ENCODE peak calls at places on chromosomes 13 and 19, in nine cellular contexts. G, T, X, J, P, F, U, Z and H are unnamed samples.

GRCh38 chr19:3125900-3126524 is 9.8 kb upstream of the GNA15 start:
- DNase-seq in G (peak), T (peak), X (peak), J (peak), P (peak), F (no peak), U (peak), Z (peak), H (no peak)

GRCh38 chr19:14248578-14249011 is 42.6 kb upstream of the ADGRL1 start:
- DNase-seq in G (peak), T (peak), X (peak), J (peak), P (peak), F (peak), U (peak), Z (peak), H (no peak)

GRCh38 chr19:41341669-41342490 is 11.8 kb downstream of the TGFB1 start:
- DNase-seq in G (peak), T (peak), X (no peak), J (no peak), P (peak), F (no peak), U (no peak), Z (no peak), H (no peak)

GRCh38 chr19:23283925-23284324 is 33.7 kb upstream of the ZNF724 start:
- DNase-seq in G (peak), T (peak), X (peak), J (peak), P (peak), F (no peak), U (peak), Z (peak), H (no peak)

GRCh38 chr13:76795701-76796695 is 90.2 kb downstream of the KCTD12 start:
- DNase-seq in G (no peak), T (no peak), X (no peak), J (no peak), P (no peak), F (no peak), U (peak), Z (peak), H (no peak)

GRCh38 chr19:13425151-13425550 is 81.1 kb downstream of the CACNA1A start:
- DNase-seq in G (no peak), T (no peak), X (no peak), J (no peak), P (peak), F (no peak), U (no peak), Z (no peak), H (no peak)

GRCh38 chr19:45767410-45767880 is 1.6 kb downstream of the SIX5 start:
- DNase-seq in G (peak), T (peak), X (peak), J (peak), P (peak), F (peak), U (peak), Z (peak), H (peak)

GRCh38 chr19:39412100-39412866 is at the start of gene PLEKHG2:
- DNase-seq in G (peak), T (peak), X (peak), J (peak), P (peak), F (peak), U (peak), Z (peak), H (peak)

GRCh38 chr13:98997738-98998641 is 20.1 kb upstream of the DOCK9 start:
- DNase-seq in G (no peak), T (no peak), X (no peak), J (no peak), P (no peak), F (no peak), U (no peak), Z (no peak), H (no peak)

GRCh38 chr13:74134777-74135305 is 637 bp upstream of the KLF12 start:
- DNase-seq in G (peak), T (peak), X (peak), J (peak), P (peak), F (peak), U (no peak), Z (no peak), H (peak)

GRCh38 chr13:87671824-87672603 is 843 bp downstream of the SLITRK5 start:
- DNase-seq in G (no peak), T (peak), X (no peak), J (no peak), P (no peak), F (no peak), U (peak), Z (no peak), H (peak)

GRCh38 chr19:38056646-38057045 is 149.6 kb downstream of the SIPA1L3 start:
- DNase-seq in G (no peak), T (no peak), X (no peak), J (no peak), P (no peak), F (no peak), U (no peak), Z (no peak), H (no peak)

GRCh38 chr19:572891-573825 is 762 bp downstream of the BSG start:
- DNase-seq in G (peak), T (peak), X (peak), J (peak), P (peak), F (peak), U (peak), Z (peak), H (no peak)

DNA sequence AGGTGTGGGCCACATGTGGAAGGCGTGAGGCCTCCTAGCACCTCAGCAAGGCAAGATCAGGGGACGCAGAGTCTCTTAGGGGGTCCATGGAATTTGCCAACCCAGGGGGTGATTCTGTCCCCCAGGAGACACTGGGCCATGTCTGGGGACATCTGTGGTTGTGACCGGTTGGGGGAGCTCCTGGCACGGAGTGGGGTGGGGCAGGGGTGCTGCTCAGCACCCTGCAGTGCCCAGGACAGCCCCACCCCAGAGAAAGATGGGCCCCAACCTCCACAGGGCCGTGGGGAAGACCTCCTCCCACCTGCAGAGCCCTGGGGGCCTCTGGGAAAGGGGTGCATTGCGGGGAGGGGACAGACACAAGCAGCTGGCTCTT is 4.0 kb downstream of the MKNK2 start:
- DNase-seq in G (no peak), T (no peak), X (no peak), J (no peak), P (no peak), F (no peak), U (no peak), Z (no peak), H (no peak)
- TF ChIP-seq CTCF in G (no peak), T (no peak), X (no peak), J (no peak), P (no peak), F (no peak), U (no peak), Z (no peak), H (no peak)

GRCh38 chr19:53057904-53058579 is 13.5 kb downstream of the ERVV-2 start:
- DNase-seq in G (no peak), T (no peak), X (peak), J (peak), P (no peak), F (no peak), U (no peak), Z (peak), H (no peak)
- H3K4me3 ChIP-seq in G (no peak), T (no peak), X (peak), J (peak), P (no peak), F (no peak), U (peak), Z (peak), H (no peak)

DNA sequence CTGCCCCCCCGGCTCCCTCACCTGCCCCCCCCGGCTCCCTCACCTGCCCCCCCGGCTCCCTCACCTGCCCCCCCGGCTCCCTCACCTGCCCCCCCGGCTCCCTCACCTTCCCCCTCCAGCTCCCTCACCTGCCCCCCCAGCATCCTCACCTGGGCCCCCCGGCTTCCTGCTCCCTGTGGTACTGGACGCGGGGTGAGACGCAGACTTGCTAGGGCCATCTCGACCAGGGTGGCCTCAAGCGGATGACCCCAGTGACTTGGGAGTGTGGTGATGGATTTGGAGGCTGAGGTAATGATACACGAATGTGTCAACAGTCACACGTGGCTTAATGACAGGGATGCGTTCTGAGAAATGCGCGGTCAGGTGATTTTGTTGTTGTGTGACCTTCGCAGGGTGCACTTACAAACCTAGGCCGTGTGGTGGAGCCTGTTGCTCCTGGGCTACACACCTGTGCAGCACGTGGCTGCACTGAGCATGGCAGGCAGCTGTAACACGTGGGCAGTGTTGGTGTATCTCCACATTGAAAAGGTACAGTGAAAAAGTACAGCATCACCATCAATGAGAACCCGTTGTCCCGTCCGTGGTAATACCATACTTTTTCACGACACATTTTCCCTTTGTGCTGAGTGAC is 197.8 kb downstream of the TEX29 start:
- DNase-seq in G (no peak), T (no peak), X (no peak), J (no peak), P (no peak), F (no peak), U (no peak), Z (no peak), H (no peak)
- TF ChIP-seq CTCF in G (no peak), T (no peak), X (no peak), J (no peak), P (no peak), F (no peak), U (no peak), Z (no peak), H (no peak)

DNA sequence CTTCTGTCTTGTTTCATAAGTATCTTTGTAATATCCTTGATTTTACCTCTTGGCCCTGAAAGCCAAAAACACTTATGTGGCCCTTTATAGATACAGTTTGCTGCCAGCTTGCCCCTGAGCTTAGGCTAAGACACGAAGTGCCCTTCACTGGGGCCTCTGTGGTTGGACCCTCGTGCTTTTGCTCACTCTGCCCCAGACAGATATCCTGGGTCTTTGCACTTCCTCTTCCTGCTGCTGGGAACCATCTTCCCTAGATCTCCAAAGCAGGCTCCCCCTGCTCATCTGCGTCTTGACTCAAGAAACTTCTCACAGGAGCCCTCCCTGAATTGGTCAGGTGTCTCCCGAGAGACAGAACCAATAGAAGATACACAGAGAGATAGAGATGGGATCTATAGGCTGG is 2.0 kb upstream of the TNFSF14 start:
- DNase-seq in G (no peak), T (no peak), X (no peak), J (no peak), P (no peak), F (no peak), U (no peak), Z (no peak), H (no peak)
- H3K4me3 ChIP-seq in G (no peak), T (no peak), X (no peak), J (no peak), P (no peak), F (no peak), U (no peak), Z (no peak), H (no peak)

DNA sequence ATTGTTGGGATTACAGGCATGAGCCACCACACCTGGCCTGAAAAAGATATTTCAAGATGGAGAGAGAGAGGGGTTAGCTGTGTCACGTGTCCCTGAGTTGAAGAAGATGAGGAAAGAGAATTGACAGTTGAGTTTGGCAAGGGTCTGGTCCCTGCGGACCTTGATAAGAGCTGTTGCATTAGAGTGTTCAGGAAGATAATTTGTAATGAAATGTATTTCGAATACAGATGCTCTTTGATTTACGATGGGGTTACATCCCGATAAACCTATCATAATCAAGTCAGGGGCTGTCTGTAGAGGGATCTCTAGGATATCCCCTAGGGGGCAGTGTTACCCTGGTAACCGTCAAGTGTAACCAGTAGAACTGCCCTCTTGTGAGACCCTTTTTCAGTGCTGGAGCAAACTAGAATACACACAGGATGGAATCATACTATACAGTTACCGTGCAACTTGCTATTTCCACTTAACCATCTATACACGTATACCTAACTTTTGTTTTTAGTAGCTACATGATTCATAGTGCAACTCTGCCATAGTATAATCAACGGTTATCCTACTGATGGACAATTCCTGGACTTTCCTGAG is 1.5 kb upstream of the ELOF1 start:
- DNase-seq in G (peak), T (peak), X (no peak), J (peak), P (peak), F (no peak), U (peak), Z (peak), H (no peak)
- TF ChIP-seq CTCF in G (peak), T (peak), X (peak), J (peak), P (peak), F (peak), U (peak), Z (peak), H (peak)

GRCh38 chr19:8610041-8610927 is at the start of gene ADAMTS10:
- DNase-seq in G (peak), T (peak), X (peak), J (no peak), P (no peak), F (peak), U (peak), Z (peak), H (no peak)

GRCh38 chr19:8610928-8611284 is 391 bp upstream of the ADAMTS10 start:
- DNase-seq in G (no peak), T (no peak), X (no peak), J (no peak), P (no peak), F (no peak), U (no peak), Z (no peak), H (no peak)

GRCh38 chr19:8607386-8607785 is 3.1 kb downstream of the ADAMTS10 start:
- DNase-seq in G (no peak), T (no peak), X (peak), J (peak), P (no peak), F (no peak), U (peak), Z (peak), H (peak)

GRCh38 chr19:8609210-8610040 is 1.1 kb downstream of the ADAMTS10 start:
- DNase-seq in G (peak), T (peak), X (peak), J (peak), P (no peak), F (peak), U (peak), Z (peak), H (no peak)

DNA sequence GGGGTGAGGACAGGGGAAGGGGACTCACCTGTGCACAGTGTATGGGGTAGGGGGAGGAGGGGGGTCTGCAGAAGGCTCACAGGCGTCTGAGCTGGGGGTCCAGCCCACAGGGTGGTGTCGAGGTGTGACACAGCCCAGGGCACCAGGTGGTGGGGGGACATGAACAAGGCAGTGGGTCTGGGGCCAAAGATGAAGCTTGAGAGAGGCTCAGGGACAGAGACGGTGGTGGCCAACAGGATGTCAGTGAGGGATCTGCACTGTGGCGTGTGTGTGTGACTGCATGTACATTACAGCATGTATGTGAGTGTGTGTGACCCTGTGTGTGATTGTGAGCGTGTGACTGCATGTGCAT is 1.7 kb downstream of the ADAMTS10 start:
- DNase-seq in G (no peak), T (no peak), X (no peak), J (no peak), P (no peak), F (no peak), U (no peak), Z (no peak), H (no peak)
- H3K4me3 ChIP-seq in G (no peak), T (no peak), X (peak), J (peak), P (no peak), F (peak), U (peak), Z (peak), H (peak)

GRCh38 chr19:28615966-28616365 is 597.0 kb downstream of the UQCRFS1 start:
- DNase-seq in G (no peak), T (no peak), X (no peak), J (no peak), P (no peak), F (no peak), U (no peak), Z (no peak), H (no peak)
- TF ChIP-seq CTCF in G (no peak), T (no peak), X (no peak), J (no peak), P (no peak), F (no peak), U (no peak), Z (no peak), H (no peak)

GRCh38 chr19:35249146-35249847 is 495 bp downstream of the LSR start:
- DNase-seq in G (peak), T (peak), X (no peak), J (no peak), P (no peak), F (no peak), U (no peak), Z (no peak), H (no peak)
- H3K4me3 ChIP-seq in G (peak), T (peak), X (peak), J (peak), P (peak), F (peak), U (no peak), Z (no peak), H (peak)